ENCODE peak calls at places on chromosomes 3 and 15, in six cellular contexts. U is cardiac septum; R is activated naive CD8-positive, alpha-beta T cell treated with anti-CD3 and anti-CD28 coated beads, Interleukin-2, amount 50 U/mL, for 24 hours; H is RPMI7951; Z is aorta; S is activated T-helper 1 cell treated with anti-CD3 and anti-CD28 coated beads, Interleukin-2, amount 50 U/mL, for 16 hours. W is an unnamed sample.

GRCh38 chr3:12658593-12659058 is 5.3 kb downstream of the RAF1 start:
- DNase-seq in S (no peak), H (peak), R (no peak), U (no peak), Z (no peak), W (no peak)

GRCh38 chr3:48797626-48798025 is 50.0 kb downstream of the PRKAR2A start:
- DNase-seq in Z (no peak), U (no peak), S (no peak), H (no peak), R (no peak), W (no peak)

GRCh38 chr15:91926871-91927270 is 73.4 kb downstream of the SLCO3A1 start:
- DNase-seq in U (no peak), R (no peak), Z (no peak), S (no peak), H (no peak), W (no peak)

GRCh38 chr3:125401402-125401801 is 26.3 kb upstream of the ZNF148 start:
- DNase-seq in U (no peak), S (no peak), H (peak), Z (no peak), R (no peak), W (no peak)

GRCh38 chr3:193783166-193783896 is 190.3 kb downstream of the OPA1 start:
- DNase-seq in H (peak), R (no peak), S (no peak), U (no peak), Z (no peak), W (no peak)

GRCh38 chr3:71576966-71577459 is 6.5 kb downstream of the FOXP1 start:
- DNase-seq in R (no peak), S (no peak), Z (no peak), U (no peak), H (no peak), W (no peak)

GRCh38 chr15:35980719-35981118 is 434.8 kb upstream of the DPH6 start:
- DNase-seq in R (no peak), H (peak), U (no peak), Z (no peak), S (no peak), W (no peak)

GRCh38 chr3:188772886-188773285 is 398.9 kb upstream of the TPRG1 start:
- DNase-seq in U (no peak), R (no peak), S (no peak), H (peak), Z (no peak), W (no peak)

W was measured in sigmoid colon.